ENCODE peak calls at places on chromosomes 2 and 18, in four cellular contexts. H is memory B cell, O is AG04450, S is choroid plexus epithelial cell. X is an unnamed sample.
A peak's percentile ranks its signal among the peaks of the same experiment; 100 is the strongest.

GRCh38 chr2:195535911-195536522 is 121.0 kb upstream of the SLC39A10 start:
- DNase-seq in H (peak; percentile 46), O (no peak), S (no peak), X (peak; percentile 33)

GRCh38 chr2:109139002-109139401 is 10.0 kb downstream of the SH3RF3 start:
- DNase-seq in H (no peak), O (no peak), S (no peak), X (no peak)

GRCh38 chr2:163554864-163555263 is 180.9 kb downstream of the FIGN start:
- DNase-seq in H (no peak), O (no peak), S (peak; percentile 36), X (no peak)

GRCh38 chr2:3758906-3759305 is 55.5 kb downstream of the DCDC2C start:
- DNase-seq in H (no peak), O (no peak), S (no peak), X (no peak)

GRCh38 chr2:194745532-194746146 is 911.4 kb upstream of the SLC39A10 start:
- DNase-seq in H (no peak), O (no peak), S (no peak), X (no peak)

GRCh38 chr2:217886720-217887309 is 116.0 kb downstream of the TNS1 start:
- DNase-seq in H (peak; percentile 50), O (peak; percentile 55), S (peak; percentile 86), X (peak; percentile 49)

GRCh38 chr18:62037989-62038778 is 145.4 kb upstream of the RNF152 start:
- DNase-seq in H (no peak), O (no peak), S (peak; percentile 72), X (no peak)

GRCh38 chr18:4888251-4888650 is 308.8 kb downstream of the AKAIN1 start:
- DNase-seq in H (no peak), O (no peak), S (no peak), X (no peak)

GRCh38 chr18:76387608-76388007 is 107.4 kb downstream of the ZNF516 start:
- DNase-seq in H (no peak), O (no peak), S (no peak), X (no peak)

GRCh38 chr2:161208527-161209139 is 48.4 kb downstream of the TANK start:
- DNase-seq in H (no peak), O (peak; percentile 38), S (peak; percentile 82), X (no peak)

GRCh38 chr2:80256396-80257167 is 48.0 kb downstream of the LRRTM1 start:
- DNase-seq in H (no peak), O (no peak), S (no peak), X (no peak)

GRCh38 chr2:38394903-38395341 is 17.8 kb upstream of the ATL2 start:
- DNase-seq in H (no peak), O (no peak), S (no peak), X (no peak)

GRCh38 chr2:9703085-9703641 is 72.4 kb upstream of the YWHAQ start:
- DNase-seq in H (no peak), O (peak; percentile 36), S (peak; percentile 67), X (peak; percentile 69)

GRCh38 chr2:207836526-207837133 is 66.9 kb upstream of the FZD5 start:
- DNase-seq in H (no peak), O (no peak), S (peak; percentile 6), X (no peak)

GRCh38 chr2:14907014-14907612 is 274.6 kb downstream of the LRATD1 start:
- DNase-seq in H (no peak), O (no peak), S (no peak), X (no peak)